ENCODE peak calls at places on chromosomes 16 and 17, in six cellular contexts. A, C, X, J, D and F are unnamed samples.

GRCh38 chr17:7932483-7932891 is 481 bp downstream of the CNTROB start:
- DNase-seq in D (peak; percentile 43), C (peak; percentile 51), A (peak; percentile 21), J (no peak), X (no peak), F (peak; percentile 34)

GRCh38 chr17:57861737-57862409 is 12.0 kb upstream of the MRPS23 start:
- DNase-seq in A (no peak), D (peak; percentile 66), C (peak; percentile 65), J (peak; percentile 51), X (peak; percentile 70), F (peak; percentile 71)

GRCh38 chr17:80388601-80389000 is 26.4 kb upstream of the ENDOV start:
- DNase-seq in D (no peak), J (no peak), C (no peak), A (no peak), X (no peak), F (no peak)

GRCh38 chr16:397736-398332 is 835 bp downstream of the NME4 start:
- DNase-seq in A (peak; percentile 61), D (peak; percentile 81), X (peak; percentile 82), C (peak; percentile 86), J (peak; percentile 56), F (peak; percentile 70)

GRCh38 chr16:74760007-74760767 is 14.4 kb downstream of the FA2H start:
- DNase-seq in A (peak; percentile 90), X (no peak), C (peak; percentile 85), J (no peak), D (no peak), F (no peak)

GRCh38 chr16:23392223-23392600 is 60.8 kb downstream of the COG7 start:
- DNase-seq in D (no peak), J (no peak), A (no peak), X (no peak), C (no peak), F (no peak)

GRCh38 chr16:66850115-66850815 is 6.1 kb downstream of the CA7 start:
- DNase-seq in D (no peak), C (no peak), X (no peak), A (no peak), J (no peak), F (no peak)

GRCh38 chr16:27515874-27516353 is 33.8 kb downstream of the GTF3C1 start:
- DNase-seq in J (no peak), D (no peak), X (peak; percentile 27), A (no peak), C (peak; percentile 48), F (no peak)

GRCh38 chr16:11253009-11253994 is 2.7 kb downstream of the SOCS1 start:
- DNase-seq in X (no peak), D (no peak), C (no peak), J (no peak), A (peak; percentile 84), F (no peak)

GRCh38 chr17:62965149-62965648 is 836 bp upstream of the TANC2 start:
- DNase-seq in C (no peak), X (no peak), A (peak; percentile 52), J (no peak), D (no peak), F (no peak)

GRCh38 chr16:50308237-50308965 is 42.0 kb downstream of the ADCY7 start:
- DNase-seq in X (peak; percentile 22), J (no peak), C (no peak), A (no peak), D (no peak), F (peak; percentile 12)

GRCh38 chr17:4152471-4152870 is 9.5 kb downstream of the CYB5D2 start:
- DNase-seq in X (no peak), C (no peak), D (no peak), A (peak; percentile 77), J (no peak), F (no peak)

GRCh38 chr17:81470944-81471803 is 41.4 kb downstream of the ACTG1 start:
- DNase-seq in X (no peak), A (peak; percentile 30), J (no peak), C (no peak), D (no peak), F (no peak)

GRCh38 chr17:74957935-74958549 is 14.5 kb downstream of the HID1 start:
- DNase-seq in J (peak; percentile 58), X (peak; percentile 81), D (peak; percentile 79), C (peak; percentile 63), A (peak; percentile 28), F (peak; percentile 68)

GRCh38 chr17:74960739-74961342 is 11.7 kb downstream of the HID1 start:
- DNase-seq in C (peak; percentile 89), J (no peak), D (peak; percentile 57), X (peak; percentile 55), A (peak; percentile 30), F (no peak)

GRCh38 chr17:74961657-74962360 is 10.8 kb downstream of the HID1 start:
- DNase-seq in A (peak; percentile 82), C (peak; percentile 91), J (peak; percentile 84), D (peak; percentile 93), X (peak; percentile 93), F (peak; percentile 88)

GRCh38 chr17:74962622-74963394 is 9.8 kb downstream of the HID1 start:
- DNase-seq in C (no peak), A (no peak), D (no peak), X (no peak), J (no peak), F (no peak)

DNA sequence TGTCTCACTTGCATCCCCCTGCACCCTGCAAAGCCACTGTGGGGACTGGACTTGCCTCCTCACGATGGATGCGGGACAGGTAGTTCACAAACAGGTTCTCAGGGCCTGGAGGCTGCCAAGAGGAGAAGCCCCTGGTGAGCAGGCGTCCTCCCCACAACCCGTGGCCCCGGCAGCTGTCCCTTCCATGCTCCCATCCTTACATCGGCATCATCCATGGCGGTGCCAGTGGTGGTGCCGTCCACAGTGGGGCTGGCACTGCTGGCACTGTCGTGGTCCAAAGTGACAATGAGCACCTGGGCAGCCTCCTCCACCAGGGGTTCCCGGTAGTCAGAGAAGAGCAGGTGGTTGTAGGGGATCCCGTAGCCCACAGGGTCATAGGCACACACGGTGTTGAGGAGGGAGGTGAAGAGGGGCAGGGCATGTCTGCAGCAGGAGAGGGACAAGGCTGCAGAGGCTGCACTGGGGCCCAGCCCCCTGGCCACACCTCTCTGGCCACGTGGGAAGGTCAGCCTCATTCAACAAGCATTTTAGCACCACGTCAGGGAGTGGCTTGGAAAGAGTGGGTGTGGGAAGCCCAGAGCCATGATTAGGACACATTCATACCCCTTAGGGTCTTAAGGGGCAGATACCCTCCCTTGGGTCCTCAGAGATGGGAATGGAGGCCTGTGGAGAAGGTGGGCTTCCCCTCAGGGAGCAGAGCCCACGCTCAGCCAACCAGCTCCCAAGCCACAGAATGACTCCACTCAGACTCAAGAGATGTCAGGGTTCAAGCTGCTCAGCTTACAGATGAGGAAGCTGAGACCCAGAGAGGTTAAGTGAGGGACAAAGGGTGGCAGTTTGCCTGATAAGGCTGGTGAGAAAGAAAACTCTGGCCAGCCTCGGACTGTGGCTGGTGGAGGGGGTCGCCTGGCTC is 12.5 kb downstream of the HID1 start:
- DNase-seq in D (no peak), C (peak; percentile 59), J (no peak), X (no peak), A (peak; percentile 15), F (no peak)
- TF ChIP-seq POLR2A in D (no peak), C (no peak), J (no peak), X (no peak), A (no peak), F (no peak)

DNA sequence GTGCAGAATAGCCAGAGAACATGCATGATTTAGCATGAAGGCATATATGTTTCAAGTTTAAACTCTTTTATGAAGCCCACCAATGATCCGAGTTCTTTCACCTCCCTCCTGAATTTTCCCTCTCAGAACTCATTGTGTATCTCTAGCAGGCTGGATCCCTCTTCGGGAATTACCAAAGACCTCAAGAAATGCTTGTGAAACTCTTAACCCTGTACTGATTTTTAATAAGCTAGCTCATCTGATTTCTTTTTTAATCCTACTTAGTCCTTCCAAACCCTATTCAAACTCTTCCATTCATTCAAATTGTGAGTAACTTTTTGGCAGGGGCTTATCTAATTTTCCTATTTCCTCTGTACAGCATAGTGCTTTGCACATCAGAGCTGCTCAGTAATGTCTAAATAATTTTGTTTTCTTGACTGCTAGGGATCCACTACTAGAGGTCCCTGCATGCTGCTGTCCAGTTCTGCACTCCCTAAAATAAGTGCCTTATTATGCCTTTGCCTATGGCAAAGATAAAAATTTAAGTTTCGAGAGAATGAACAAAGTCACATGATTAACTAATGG is 723.8 kb downstream of the CDH11 start:
- DNase-seq in X (no peak), D (no peak), J (no peak), C (no peak), A (peak; percentile 41), F (no peak)
- H3K27ac ChIP-seq in X (no peak overlapping the region), D (no peak overlapping the region), J (no peak overlapping the region), C (no peak overlapping the region), A (no peak overlapping the region), F (no peak overlapping the region)

DNA sequence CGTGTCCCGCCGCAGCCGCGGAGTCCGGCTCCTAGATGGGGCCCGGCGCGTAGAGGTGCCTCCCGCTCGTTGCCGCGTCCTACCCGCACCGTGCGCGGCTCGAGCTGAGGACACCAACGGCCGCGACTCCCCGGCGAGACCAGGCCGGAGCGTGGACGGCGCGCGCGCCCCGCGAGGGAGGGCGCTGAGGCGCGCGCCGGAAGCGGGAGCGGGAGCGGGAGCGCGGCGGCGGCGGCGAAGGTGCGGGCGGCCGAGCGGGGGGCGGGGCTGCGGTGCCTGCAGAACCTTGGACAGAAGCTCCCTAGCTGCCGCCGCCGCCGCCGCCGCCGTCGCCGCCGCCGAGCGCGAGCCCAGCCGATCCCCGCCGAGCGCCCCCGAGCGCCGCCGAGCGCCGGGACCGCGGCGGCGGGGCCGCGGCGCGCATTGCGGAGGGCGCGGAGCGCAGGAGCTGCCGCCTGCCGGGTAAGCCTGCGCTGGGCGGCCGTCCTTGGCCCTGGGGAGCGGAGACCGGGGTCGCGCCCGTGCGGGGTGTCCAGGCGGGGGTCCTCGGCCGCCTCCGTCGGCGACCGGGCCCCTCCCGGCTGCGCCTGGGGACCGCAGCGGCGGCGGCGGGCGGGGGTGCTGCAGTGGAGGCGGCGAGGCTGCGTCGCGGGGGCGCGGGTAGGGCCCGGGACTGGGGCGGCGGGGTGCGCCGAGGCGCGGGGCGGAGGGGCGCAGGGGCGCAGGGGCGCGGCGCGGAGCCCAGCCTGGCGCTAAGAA is at the start of gene CDK5R1:
- DNase-seq in J (no peak), X (peak; percentile 74), C (peak; percentile 65), A (peak; percentile 35), D (peak; percentile 77), F (peak; percentile 63)
- TF ChIP-seq POLR2A in J (no peak), X (no peak), C (peak; percentile 67), A (no peak), D (no peak), F (no peak)

GRCh38 chr16:63976345-63976744 is 1145.5 kb downstream of the CDH11 start:
- DNase-seq in D (no peak), J (no peak), X (no peak), C (no peak), A (no peak), F (no peak)

GRCh38 chr16:63982156-63982555 is 1139.7 kb downstream of the CDH11 start:
- DNase-seq in J (no peak), A (no peak), C (no peak), X (no peak), D (no peak), F (no peak)

GRCh38 chr16:63983401-63983800 is 1138.5 kb downstream of the CDH11 start:
- DNase-seq in X (no peak), J (no peak), C (no peak), D (no peak), A (no peak), F (no peak)

GRCh38 chr16:63978240-63978639 is 1143.6 kb downstream of the CDH11 start:
- DNase-seq in A (no peak), D (no peak), C (no peak), J (no peak), X (no peak), F (no peak)

DNA sequence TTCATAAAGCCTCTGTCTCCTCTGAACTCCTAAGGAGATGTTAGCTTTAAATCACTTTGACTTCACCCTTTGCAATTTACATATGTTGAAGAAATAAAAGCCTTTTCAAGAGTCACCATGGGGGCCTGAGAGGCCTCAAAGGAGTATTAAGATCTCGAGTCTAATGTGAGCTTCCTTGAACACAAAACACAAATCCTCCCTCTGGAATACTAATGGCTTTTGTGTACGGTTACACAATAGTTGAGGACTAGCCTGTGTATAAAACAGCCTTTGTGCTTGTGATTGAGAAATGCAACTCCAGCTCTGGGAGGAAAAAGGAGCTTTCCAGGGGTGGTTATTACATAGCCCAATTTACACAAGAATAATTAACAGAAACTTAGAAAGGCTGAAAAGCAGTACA is 1140.2 kb downstream of the CDH11 start:
- DNase-seq in J (no peak), C (no peak), D (no peak), A (no peak), X (no peak), F (no peak)
- H3K27ac ChIP-seq in J (peak overlapping the region; percentile 62), C (no peak overlapping the region), D (no peak overlapping the region), A (no peak overlapping the region), X (no peak overlapping the region), F (no peak overlapping the region)